ENCODE peak calls at places on chromosomes 13 and 19, in six cellular contexts. J, X, F, Z, A and S are unnamed samples.

GRCh38 chr19:19274146-19274545 is 1.0 kb upstream of the TM6SF2 start:
- DNase-seq in F (no peak), X (no peak), Z (no peak), J (no peak), A (no peak), S (no peak)

GRCh38 chr19:50401505-50402450 is 17.0 kb upstream of the SPIB start:
- DNase-seq in X (no peak), A (no peak), J (no peak), Z (no peak), F (no peak), S (no peak)

GRCh38 chr19:49849433-49850220 is 1.3 kb upstream of the PTOV1 start:
- DNase-seq in X (no peak), F (no peak), A (no peak), J (no peak), Z (no peak), S (no peak)

GRCh38 chr13:73715114-73715909 is 418.9 kb downstream of the KLF12 start:
- DNase-seq in X (no peak), A (peak; percentile 33), F (no peak), Z (peak; percentile 72), J (no peak), S (no peak)

GRCh38 chr19:45515081-45515624 is 7.9 kb downstream of the VASP start:
- DNase-seq in J (no peak), Z (peak; percentile 74), A (peak; percentile 80), F (peak; percentile 56), X (peak; percentile 64), S (peak; percentile 49)

GRCh38 chr19:48874309-48875135 is 2.3 kb downstream of the PPP1R15A start:
- DNase-seq in J (no peak), A (no peak), F (peak; percentile 31), X (peak; percentile 45), Z (no peak), S (peak; percentile 37)

GRCh38 chr19:48873476-48874308 is 1.5 kb downstream of the PPP1R15A start:
- DNase-seq in X (no peak), J (no peak), F (peak; percentile 22), A (no peak), Z (no peak), S (no peak)

GRCh38 chr19:10270180-10270615 is 722 bp upstream of the ICAM1 start:
- DNase-seq in X (peak; percentile 82), A (peak; percentile 83), Z (peak; percentile 93), F (peak; percentile 46), J (peak; percentile 87), S (peak; percentile 67)

GRCh38 chr13:80338781-80339577 is 1.9 kb downstream of the SPRY2 start:
- DNase-seq in F (peak; percentile 63), Z (peak; percentile 91), A (peak; percentile 73), J (peak; percentile 90), X (peak; percentile 60), S (peak; percentile 76)

GRCh38 chr19:9406798-9407352 is 28.5 kb downstream of the ZNF266 start:
- DNase-seq in J (peak; percentile 69), F (peak; percentile 11), A (peak; percentile 56), X (peak; percentile 26), Z (peak; percentile 74), S (peak; percentile 34)

DNA sequence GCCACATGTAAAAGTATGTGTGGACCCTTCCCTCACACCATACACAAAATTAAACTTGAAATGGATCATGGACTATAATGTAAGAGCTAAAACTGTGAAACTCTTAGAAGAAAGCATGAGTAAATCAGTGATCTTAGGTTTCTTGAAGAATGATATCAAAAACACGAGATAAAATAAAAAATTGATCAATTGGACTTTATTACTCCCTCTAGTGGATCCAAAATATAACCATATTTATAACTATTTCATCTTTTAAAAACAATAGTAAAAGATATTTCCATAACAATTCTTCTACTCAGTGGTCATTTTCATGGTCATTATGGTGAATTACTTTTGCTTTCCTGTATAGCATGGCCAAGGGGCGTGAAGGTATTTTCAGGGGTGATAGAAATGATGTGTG is 174.6 kb upstream of the LSM14A start:
- DNase-seq in Z (no peak), F (no peak), X (no peak), J (no peak), A (no peak), S (no peak)
- TF ChIP-seq CTCF in Z (peak; percentile 31), F (no peak), X (peak; percentile 15), J (peak; percentile 11), A (no peak), S (peak; percentile 4)

GRCh38 chr19:40512473-40513344 is 45.9 kb downstream of the SPTBN4 start:
- DNase-seq in X (no peak), F (no peak), J (no peak), A (no peak), Z (no peak), S (no peak)
- H3K27me3 ChIP-seq in X (peaks cover 68% of the 10 kb centered on the region), F (peaks cover 32% of the 10 kb centered on the region), J (peaks cover 5% of the 10 kb centered on the region), A (peaks cover 8% of the 10 kb centered on the region), Z (peaks cover 48% of the 10 kb centered on the region), S (peaks cover 21% of the 10 kb centered on the region)

DNA sequence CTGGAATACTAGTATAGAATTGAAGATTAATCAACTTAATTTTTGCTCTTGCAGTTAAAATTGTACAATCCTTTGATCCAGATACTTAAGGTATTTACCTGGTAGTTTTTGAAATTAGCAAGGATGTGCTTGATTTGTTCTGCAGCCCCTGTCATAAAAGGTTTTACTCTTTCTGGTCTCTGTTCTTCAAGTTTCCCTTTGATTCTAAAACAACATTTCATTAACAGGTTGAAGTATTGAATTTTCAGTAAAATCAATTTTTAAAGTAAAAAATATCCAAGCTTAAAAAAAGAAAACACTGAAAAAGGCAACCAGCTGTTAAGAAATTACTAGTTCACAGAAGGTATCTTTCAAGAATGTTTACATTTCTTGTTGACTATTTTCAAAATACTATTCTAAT is 1.6 kb downstream of the TPT1 start:
- DNase-seq in J (no peak), Z (no peak), F (no peak), X (no peak), A (no peak), S (no peak)
- H3K4me1 ChIP-seq in J (peaks cover 9% of the 10 kb centered on the region), Z (peaks cover 62% of the 10 kb centered on the region), F (peaks cover 44% of the 10 kb centered on the region), X (peaks cover 30% of the 10 kb centered on the region), A (peaks cover 49% of the 10 kb centered on the region), S (peaks cover 7% of the 10 kb centered on the region)

GRCh38 chr13:33145667-33146066 is 129.4 kb downstream of the KL start:
- DNase-seq in J (peak; percentile 61), A (no peak), Z (no peak), X (no peak), F (no peak), S (no peak)
- TF ChIP-seq CTCF in J (no peak), A (no peak), Z (no peak), X (no peak), F (no peak), S (no peak)

GRCh38 chr13:99974939-99975561 is 3.5 kb upstream of the ZIC5 start:
- DNase-seq in X (no peak), Z (no peak), J (no peak), F (no peak), A (no peak), S (peak; percentile 39)
- H3K27me3 ChIP-seq in X (peaks cover 97% of the 10 kb centered on the region), Z (peaks cover 94% of the 10 kb centered on the region), J (peaks cover 71% of the 10 kb centered on the region), F (peaks cover 95% of the 10 kb centered on the region), A (peaks cover 23% of the 10 kb centered on the region), S (peaks cover 3% of the 10 kb centered on the region)